ENCODE peak calls at places on chromosomes 12 and 14, in four cellular contexts. S is left ventricle myocardium inferior, P is GM12891, Q is Peyer's patch. V is an unnamed sample.

GRCh38 chr14:39432619-39433451 is 602 bp upstream of the FBXO33 start:
- DNase-seq in Q (peak), P (peak), S (peak), V (peak)

GRCh38 chr12:113302925-113303640 is 31.8 kb downstream of the SLC8B1 start:
- DNase-seq in S (no peak), P (no peak), Q (peak), V (no peak)

GRCh38 chr12:122306407-122306806 is 40.1 kb upstream of the VPS33A start:
- DNase-seq in P (no peak), Q (no peak), S (no peak), V (no peak)

GRCh38 chr12:95740751-95741150 is 49.8 kb downstream of the NTN4 start:
- DNase-seq in Q (no peak), S (no peak), P (no peak), V (no peak)

GRCh38 chr14:104425171-104425681 is 154.3 kb upstream of the C14orf180 start:
- DNase-seq in S (no peak), P (no peak), Q (no peak), V (no peak)

GRCh38 chr12:77537648-77538047 is 293.0 kb upstream of the NAV3 start:
- DNase-seq in P (no peak), Q (no peak), S (no peak), V (no peak)

GRCh38 chr14:56741325-56741724 is 69.0 kb downstream of the OTX2 start:
- DNase-seq in S (no peak), Q (no peak), P (no peak), V (no peak)

GRCh38 chr14:104582649-104583048 is 3.1 kb downstream of the C14orf180 start:
- DNase-seq in S (peak), P (no peak), Q (no peak), V (no peak)

GRCh38 chr12:99611117-99611516 is 36.4 kb upstream of the GARIN6 start:
- DNase-seq in S (no peak), Q (no peak), P (no peak), V (no peak)

GRCh38 chr12:107903377-107904061 is 129.0 kb downstream of the ASCL4 start:
- DNase-seq in Q (peak), S (peak), P (peak), V (peak)

GRCh38 chr12:13811061-13811460 is 170.3 kb downstream of the GRIN2B start:
- DNase-seq in P (no peak), Q (no peak), S (no peak), V (no peak)

GRCh38 chr14:67738740-67739504 is 37.2 kb downstream of the RDH12 start:
- DNase-seq in S (peak), Q (no peak), P (no peak), V (peak)

GRCh38 chr12:3672113-3672509 is 80.8 kb downstream of the CRACR2A start:
- DNase-seq in Q (no peak), P (no peak), S (no peak), V (no peak)

GRCh38 chr12:104219908-104220404 is 4.4 kb downstream of the TXNRD1 start:
- DNase-seq in Q (no peak), P (no peak), S (no peak), V (peak)

GRCh38 chr12:43112101-43112661 is 439.8 kb downstream of the ADAMTS20 start:
- DNase-seq in Q (no peak), S (no peak), P (no peak), V (no peak)

GRCh38 chr12:80954857-80955520 is 17.3 kb upstream of the LIN7A start:
- DNase-seq in Q (no peak), P (no peak), S (no peak), V (no peak)